ENCODE peak calls at places on chromosome 2, in nine cellular contexts. R is breast epithelium, P is PC-3, V is tibial artery, Z is psoas muscle, F is ovary, Y is colonic mucosa, A is sigmoid colon, B is keratinocyte. I is an unnamed sample. For H3K4me1, the result is how much of the 10 kb centered on the place peaks cover.

GRCh38 chr2:129462967-129463366 is 516.5 kb upstream of the RAB6C start:
- DNase-seq in Z (no peak), P (no peak), R (no peak), V (no peak), A (no peak), B (no peak), Y (no peak), F (no peak), I (no peak)

GRCh38 chr2:20217041-20217970 is 7.6 kb downstream of the SDC1 start:
- DNase-seq in P (peak), Z (no peak), V (no peak), Y (no peak), F (no peak), A (no peak), B (no peak), R (peak), I (peak)

GRCh38 chr2:219010162-219010756 is 17.0 kb upstream of the CRYBA2 start:
- DNase-seq in R (no peak), V (no peak), Z (no peak), A (no peak), Y (no peak), B (no peak), F (no peak), P (peak), I (no peak)

GRCh38 chr2:154974041-154974440 is 275.5 kb downstream of the KCNJ3 start:
- DNase-seq in Y (no peak), F (no peak), V (no peak), A (no peak), R (no peak), B (no peak), P (no peak), Z (no peak), I (no peak)

GRCh38 chr2:30233142-30233961 is 2.0 kb downstream of the LBH start:
- DNase-seq in V (no peak), F (peak), A (no peak), P (no peak), Z (no peak), B (no peak), Y (no peak), R (no peak), I (no peak)

GRCh38 chr2:222706616-222707015 is 35.2 kb downstream of the MOGAT1 start:
- DNase-seq in Y (no peak), V (no peak), A (no peak), R (no peak), B (no peak), F (no peak), P (no peak), Z (no peak), I (no peak)

GRCh38 chr2:19900536-19901200 is 1.1 kb downstream of the TTC32 start:
- DNase-seq in P (peak), R (no peak), Y (peak), A (no peak), Z (no peak), V (no peak), B (no peak), F (no peak), I (no peak)

GRCh38 chr2:188561473-188561979 is 269.9 kb downstream of the GULP1 start:
- DNase-seq in P (no peak), Y (no peak), A (peak), Z (no peak), V (no peak), R (no peak), F (no peak), B (no peak), I (no peak)

DNA sequence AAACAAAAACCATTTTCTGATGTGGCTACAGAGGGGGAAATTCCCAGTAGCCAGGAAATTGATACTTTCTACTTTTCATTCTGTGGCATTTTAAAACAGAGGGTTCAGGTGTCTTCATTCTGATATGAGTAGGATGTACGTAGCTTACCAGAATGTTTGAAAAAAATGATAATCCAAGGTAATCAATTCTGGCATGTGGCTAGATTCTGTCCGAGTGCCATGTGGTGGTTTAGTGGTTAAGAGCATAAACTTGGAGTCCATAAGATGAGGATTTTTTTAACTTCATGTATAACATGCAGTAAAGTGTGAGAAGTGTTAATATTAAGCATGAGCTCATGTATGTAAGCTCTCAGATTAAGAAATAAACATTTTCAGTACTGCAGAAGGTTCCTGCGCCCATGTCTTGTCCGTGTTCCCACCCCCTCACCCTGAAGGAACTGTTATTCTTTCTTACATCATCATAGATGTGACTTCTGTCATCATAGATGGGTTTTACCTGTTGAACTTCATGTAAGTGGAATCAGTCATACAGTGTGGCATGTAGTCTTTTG is 4.5 kb downstream of the B3GNT2 start:
- DNase-seq in F (no peak), R (no peak), P (no peak), B (no peak), A (no peak), Z (no peak), Y (no peak), V (no peak), I (no peak)
- H3K4me3 ChIP-seq in F (no peak), R (no peak), P (no peak), B (no peak), A (no peak), Z (no peak), Y (no peak), V (no peak), I (no peak)

GRCh38 chr2:96969321-96969720 is 17.1 kb downstream of the FAM178B start:
- DNase-seq in Z (no peak), F (no peak), P (no peak), V (no peak), R (no peak), A (no peak), Y (no peak), B (no peak), I (no peak)
- TF ChIP-seq CTCF in Z (no peak), F (no peak), P (no peak), V (no peak), R (no peak), A (no peak), Y (no peak), B (no peak), I (no peak)

GRCh38 chr2:39020383-39020782 is 100.5 kb downstream of the SOS1 start:
- DNase-seq in P (no peak), Z (no peak), R (no peak), A (no peak), B (no peak), F (no peak), V (no peak), Y (no peak), I (no peak)

GRCh38 chr2:39024833-39025232 is 96.0 kb downstream of the SOS1 start:
- DNase-seq in F (no peak), R (no peak), A (no peak), B (peak), Z (no peak), V (no peak), Y (no peak), P (peak), I (no peak)

GRCh38 chr2:39027427-39027826 is 93.4 kb downstream of the SOS1 start:
- DNase-seq in V (no peak), B (no peak), R (no peak), F (no peak), Z (no peak), P (no peak), A (no peak), Y (no peak), I (no peak)

GRCh38 chr2:39022642-39023230 is 98.1 kb downstream of the SOS1 start:
- DNase-seq in V (no peak), F (no peak), B (no peak), R (no peak), P (no peak), A (no peak), Z (no peak), Y (no peak), I (no peak)

GRCh38 chr2:39023649-39024048 is 97.2 kb downstream of the SOS1 start:
- DNase-seq in Z (no peak), Y (no peak), F (no peak), P (no peak), A (no peak), V (no peak), B (no peak), R (no peak), I (no peak)
- H3K4me1 ChIP-seq in Z (under half), Y (under half), F (under half), P (under half), A (under half), V (under half), B (under half), R (under half), I (under half)

GRCh38 chr2:26540977-26541376 is 63.1 kb upstream of the OTOF start:
- DNase-seq in A (peak), F (no peak), Z (no peak), R (no peak), V (no peak), P (no peak), Y (no peak), B (no peak), I (no peak)
- H3K4me3 ChIP-seq in A (no peak), F (no peak), Z (no peak), R (no peak), V (no peak), P (no peak), Y (no peak), B (no peak), I (no peak)